ENCODE peak calls at places on chromosomes 16 and 17, in six cellular contexts. E, H, O, N, B and F are unnamed samples.

GRCh38 chr16:3158014-3158497 is 23.2 kb downstream of the ZNF213 start:
- DNase-seq in H (no peak), O (peak), E (no peak), N (no peak), B (peak), F (no peak)

GRCh38 chr17:65841116-65841515 is 279.7 kb upstream of the AXIN2 start:
- DNase-seq in H (no peak), B (no peak), E (no peak), O (no peak), N (no peak), F (no peak)

GRCh38 chr16:27628216-27628945 is 78.4 kb downstream of the KATNIP start:
- DNase-seq in B (no peak), E (no peak), N (no peak), O (no peak), H (no peak), F (no peak)

GRCh38 chr17:57584050-57584551 is 161.0 kb downstream of the CCDC182 start:
- DNase-seq in O (no peak), N (no peak), E (peak), H (no peak), B (no peak), F (no peak)

GRCh38 chr16:24906199-24906808 is 60.5 kb downstream of the SLC5A11 start:
- DNase-seq in N (no peak), O (no peak), H (peak), B (no peak), E (no peak), F (no peak)

GRCh38 chr17:12789976-12790805 is 893 bp downstream of the ARHGAP44 start:
- DNase-seq in E (no peak), B (peak), O (no peak), H (no peak), N (no peak), F (peak)

GRCh38 chr16:87834668-87835473 is 34.4 kb downstream of the SLC7A5 start:
- DNase-seq in O (no peak), N (no peak), E (peak), H (peak), B (no peak), F (no peak)

GRCh38 chr17:20927586-20927985 is 115.2 kb downstream of the USP22 start:
- DNase-seq in N (no peak), H (no peak), E (peak), O (no peak), B (no peak), F (no peak)

GRCh38 chr17:42891539-42892152 is 9.0 kb upstream of the G6PC1 start:
- DNase-seq in O (no peak), N (no peak), H (peak), E (peak), B (no peak), F (peak)

GRCh38 chr17:70168979-70169706 is at the start of gene KCNJ2:
- DNase-seq in B (peak), N (no peak), H (peak), O (peak), E (peak), F (peak)

GRCh38 chr17:37488009-37488604 is 1.6 kb upstream of the DUSP14 start:
- DNase-seq in E (no peak), O (peak), H (peak), N (peak), B (no peak), F (peak)

GRCh38 chr17:28599311-28600184 is 723 bp upstream of the SPAG5 start:
- DNase-seq in O (peak), H (peak), B (no peak), E (peak), N (peak), F (peak)

GRCh38 chr16:89013692-89014455 is 36.9 kb upstream of the CBFA2T3 start:
- DNase-seq in B (no peak), N (no peak), O (no peak), H (no peak), E (no peak), F (no peak)

GRCh38 chr17:32567511-32567910 is 80.7 kb downstream of the CDK5R1 start:
- DNase-seq in B (no peak), E (no peak), O (peak), H (no peak), N (no peak), F (no peak)

GRCh38 chr17:10171057-10171456 is 27.3 kb downstream of the GAS7 start:
- DNase-seq in B (no peak), H (no peak), N (no peak), O (no peak), E (peak), F (peak)

GRCh38 chr17:48161127-48161905 is 53.8 kb downstream of the SNX11 start:
- DNase-seq in H (no peak), O (no peak), E (no peak), B (no peak), N (no peak), F (no peak)

GRCh38 chr17:11538366-11538765 is 59.9 kb upstream of the DNAH9 start:
- DNase-seq in E (no peak), B (no peak), H (no peak), N (no peak), O (no peak), F (no peak)

GRCh38 chr17:51853857-51854256 is 304.7 kb downstream of the CA10 start:
- DNase-seq in E (no peak), O (peak), H (no peak), N (no peak), B (no peak), F (no peak)

GRCh38 chr16:2979669-2980226 is 498 bp downstream of the PKMYT1 start:
- DNase-seq in E (no peak), N (no peak), B (no peak), O (peak), H (no peak), F (no peak)

GRCh38 chr16:10465821-10466220 is 80.0 kb downstream of the ATF7IP2 start:
- DNase-seq in H (peak), E (no peak), N (peak), B (no peak), O (no peak), F (no peak)

GRCh38 chr17:46977750-46978488 is 1.1 kb downstream of the RPRML start:
- DNase-seq in N (no peak), O (no peak), E (no peak), B (no peak), H (no peak), F (no peak)

GRCh38 chr17:80568246-80568645 is 23.6 kb downstream of the RPTOR start:
- DNase-seq in N (no peak), B (no peak), O (no peak), E (no peak), H (no peak), F (no peak)

GRCh38 chr17:19672009-19672837 is 23.7 kb downstream of the ALDH3A2 start:
- DNase-seq in N (no peak), O (no peak), E (peak), B (no peak), H (peak), F (peak)

GRCh38 chr16:89383095-89384003 is 107.0 kb downstream of the ANKRD11 start:
- DNase-seq in E (peak), O (peak), H (peak), B (no peak), N (no peak), F (peak)

GRCh38 chr16:4115941-4116327 is 308 bp downstream of the ADCY9 start:
- DNase-seq in E (no peak), B (no peak), H (no peak), N (no peak), O (no peak), F (no peak)

GRCh38 chr17:73214851-73215250 is 22.0 kb downstream of the COG1 start:
- DNase-seq in O (no peak), H (no peak), B (no peak), N (no peak), E (no peak), F (no peak)

GRCh38 chr16:27726621-27727275 is 176.8 kb downstream of the KATNIP start:
- DNase-seq in O (no peak), H (peak), B (no peak), N (no peak), E (no peak), F (no peak)